ENCODE peak calls at places on chromosomes 3 and 15, in seven cellular contexts. M is left ventricle myocardium inferior, P is activated B cell treated with CpG ODN at 0.5 μM for 24 hours, C is AG10803, D is HL-60, X is pancreas, W is Calu3. N is an unnamed sample.

GRCh38 chr3:157398598-157398997 is 38.1 kb upstream of the PTX3 start:
- DNase-seq in C (no peak), D (no peak), M (no peak), P (no peak), X (no peak), W (no peak), N (no peak)

GRCh38 chr3:113255100-113255853 is 43.9 kb downstream of the BOC start:
- DNase-seq in D (no peak), C (no peak), X (no peak), M (no peak), W (no peak), P (no peak), N (no peak)

GRCh38 chr15:93250905-93251304 is 161.9 kb upstream of the RGMA start:
- DNase-seq in X (no peak), D (no peak), P (no peak), C (no peak), W (no peak), M (peak), N (no peak)

GRCh38 chr3:72303926-72304325 is 519.0 kb upstream of the PROK2 start:
- DNase-seq in M (no peak), C (no peak), P (no peak), W (no peak), D (no peak), X (no peak), N (no peak)

GRCh38 chr3:126348308-126348920 is 8.8 kb downstream of the KLF15 start:
- DNase-seq in M (no peak), W (no peak), C (no peak), D (no peak), P (no peak), X (no peak), N (peak)

GRCh38 chr15:96369825-96370621 is 39.5 kb downstream of the NR2F2 start:
- DNase-seq in X (no peak), P (no peak), M (no peak), D (no peak), C (no peak), W (no peak), N (no peak)

GRCh38 chr15:96326551-96327154 is 3.8 kb upstream of the NR2F2 start:
- DNase-seq in W (no peak), X (no peak), M (peak), D (no peak), P (no peak), C (peak), N (peak)

GRCh38 chr3:77917225-77917624 is 877.3 kb downstream of the ROBO2 start:
- DNase-seq in D (no peak), P (no peak), C (no peak), X (no peak), M (no peak), W (no peak), N (no peak)

GRCh38 chr3:45929042-45929679 is 14.1 kb upstream of the CXCR6 start:
- DNase-seq in X (no peak), P (peak), M (no peak), C (peak), D (no peak), W (peak), N (peak)

GRCh38 chr15:25410649-25411048 is 28.2 kb downstream of the UBE3A start:
- DNase-seq in C (no peak), X (no peak), P (no peak), M (no peak), D (no peak), W (no peak), N (no peak)

GRCh38 chr15:79543097-79543496 is 111.0 kb downstream of the MINAR1 start:
- DNase-seq in X (no peak), C (no peak), M (no peak), W (no peak), D (no peak), P (no peak), N (no peak)

GRCh38 chr3:124671123-124671522 is 59.1 kb upstream of the UMPS start:
- DNase-seq in X (no peak), P (no peak), C (no peak), M (no peak), W (no peak), D (no peak), N (no peak)

GRCh38 chr15:45522179-45522930 is at the start of gene SLC30A4:
- DNase-seq in W (peak), X (peak), D (no peak), P (peak), M (peak), C (peak), N (peak)

GRCh38 chr3:119990888-119991287 is 103.4 kb downstream of the GSK3B start:
- DNase-seq in X (no peak), D (no peak), C (peak), M (no peak), W (no peak), P (no peak), N (no peak)

GRCh38 chr15:29800441-29801366 is 21.6 kb downstream of the TJP1 start:
- DNase-seq in D (no peak), M (no peak), C (no peak), P (no peak), W (no peak), X (no peak), N (no peak)

GRCh38 chr15:34914316-34914715 is 55.2 kb downstream of the AQR start:
- DNase-seq in P (no peak), M (no peak), W (no peak), X (no peak), C (no peak), D (no peak), N (no peak)

GRCh38 chr3:186142556-186142955 is 33.7 kb upstream of the ETV5 start:
- DNase-seq in C (no peak), P (no peak), D (no peak), W (no peak), X (no peak), M (no peak), N (no peak)

GRCh38 chr3:129313983-129314756 is 35.5 kb downstream of the HMCES start:
- DNase-seq in P (no peak), M (peak), D (no peak), W (no peak), C (peak), X (peak), N (no peak)

GRCh38 chr15:28096411-28096719 is 2.8 kb downstream of the OCA2 start:
- DNase-seq in M (no peak), D (no peak), P (no peak), W (no peak), C (no peak), X (no peak), N (no peak)

GRCh38 chr15:76776969-76777368 is 128.2 kb downstream of the SCAPER start:
- DNase-seq in X (no peak), M (no peak), P (no peak), D (no peak), C (no peak), W (no peak), N (no peak)

GRCh38 chr3:183699238-183699947 is 1.8 kb downstream of the YEATS2 start:
- DNase-seq in X (no peak), P (no peak), W (peak), M (no peak), D (no peak), C (no peak), N (no peak)

GRCh38 chr3:139135657-139136056 is 91.0 kb upstream of the PRR23C start:
- DNase-seq in P (no peak), M (no peak), W (no peak), D (no peak), C (no peak), X (no peak), N (no peak)

GRCh38 chr15:100591835-100592234 is 10.1 kb downstream of the LINS1 start:
- DNase-seq in C (no peak), W (no peak), M (no peak), D (no peak), P (no peak), X (no peak), N (no peak)

GRCh38 chr3:120983841-120984240 is 75.8 kb downstream of the STXBP5L start:
- DNase-seq in M (no peak), C (no peak), P (no peak), X (no peak), D (no peak), W (no peak), N (no peak)

GRCh38 chr3:46950661-46951241 is 25.8 kb downstream of the CCDC12 start:
- DNase-seq in D (no peak), C (no peak), X (no peak), P (no peak), M (no peak), W (no peak), N (no peak)

GRCh38 chr3:56915969-56916586 is 114.3 kb upstream of the ARHGEF3 start:
- DNase-seq in D (no peak), P (peak), C (no peak), M (peak), X (no peak), W (no peak), N (peak)

GRCh38 chr15:51243774-51244173 is 94.6 kb downstream of the CYP19A1 start:
- DNase-seq in X (no peak), C (no peak), P (no peak), D (peak), M (no peak), W (no peak), N (no peak)

GRCh38 chr15:29095746-29096145 is 173.9 kb downstream of the NSMCE3 start:
- DNase-seq in X (no peak), D (no peak), M (no peak), C (no peak), W (no peak), P (no peak), N (no peak)

GRCh38 chr3:136844726-136845125 is 17.3 kb upstream of the NCK1 start:
- DNase-seq in X (no peak), C (no peak), P (no peak), W (no peak), D (no peak), M (no peak), N (no peak)

GRCh38 chr15:67108122-67108871 is 42.9 kb downstream of the SMAD3 start:
- DNase-seq in C (peak), P (no peak), M (no peak), W (no peak), D (no peak), X (no peak), N (no peak)

GRCh38 chr15:52018244-52018643 is 775 bp upstream of the MAPK6 start:
- DNase-seq in X (no peak), D (no peak), M (no peak), C (peak), P (no peak), W (no peak), N (no peak)

GRCh38 chr15:56918907-56919707 is 663 bp downstream of the TCF12 start:
- DNase-seq in D (peak), C (peak), X (peak), W (peak), M (peak), P (peak), N (peak)

GRCh38 chr3:15171096-15171495 is 35.0 kb upstream of the CAPN7 start:
- DNase-seq in C (no peak), W (no peak), P (no peak), D (no peak), X (peak), M (no peak), N (no peak)

GRCh38 chr3:42957573-42957972 is 21.5 kb upstream of the GASK1A start:
- DNase-seq in W (no peak), X (no peak), D (no peak), M (no peak), P (no peak), C (no peak), N (no peak)
- TF ChIP-seq CTCF in W (peak), X (no peak), D (no peak), M (no peak), P (no peak), C (no peak), N (no peak)

GRCh38 chr3:106365061-106365691 is 496.4 kb upstream of the CBLB start:
- DNase-seq in X (no peak), M (no peak), P (no peak), C (no peak), W (no peak), D (no peak), N (no peak)
- TF ChIP-seq CTCF in X (no peak), M (no peak), P (peak), C (no peak), W (no peak), D (no peak), N (no peak)

DNA sequence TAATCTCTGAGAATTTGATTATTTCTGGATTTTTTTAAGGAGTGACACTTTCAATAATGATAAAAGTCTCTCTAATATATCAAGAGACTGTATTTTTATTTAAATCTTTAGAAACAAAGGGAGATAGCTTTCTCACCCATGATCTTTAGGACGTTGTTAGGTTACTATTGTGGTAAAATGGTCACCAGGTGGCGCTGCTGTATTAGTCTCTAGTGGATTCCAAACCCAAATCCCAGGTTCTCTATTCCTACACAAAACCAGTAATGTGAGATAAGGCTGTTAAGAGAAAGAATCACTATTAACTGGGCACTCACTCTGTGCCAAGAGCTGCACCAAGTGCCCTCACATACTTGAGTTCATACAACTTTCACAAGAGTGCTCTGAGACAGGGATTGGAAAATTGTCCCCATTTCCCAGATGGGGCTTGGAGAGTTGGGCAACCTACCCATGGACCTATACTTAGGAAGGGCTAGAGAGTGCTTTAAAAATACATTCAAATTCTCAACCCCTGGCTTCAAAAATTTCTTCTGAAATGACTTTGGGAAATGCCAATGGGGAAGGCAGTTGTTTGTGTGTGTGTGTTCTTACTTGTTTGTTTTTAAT is 593.4 kb upstream of the TGFBR2 start:
- DNase-seq in X (peak), C (peak), D (peak), M (peak), W (peak), P (no peak), N (peak)
- TF ChIP-seq CTCF in X (peak), C (peak), D (peak), M (peak), W (no peak), P (no peak), N (peak)

DNA sequence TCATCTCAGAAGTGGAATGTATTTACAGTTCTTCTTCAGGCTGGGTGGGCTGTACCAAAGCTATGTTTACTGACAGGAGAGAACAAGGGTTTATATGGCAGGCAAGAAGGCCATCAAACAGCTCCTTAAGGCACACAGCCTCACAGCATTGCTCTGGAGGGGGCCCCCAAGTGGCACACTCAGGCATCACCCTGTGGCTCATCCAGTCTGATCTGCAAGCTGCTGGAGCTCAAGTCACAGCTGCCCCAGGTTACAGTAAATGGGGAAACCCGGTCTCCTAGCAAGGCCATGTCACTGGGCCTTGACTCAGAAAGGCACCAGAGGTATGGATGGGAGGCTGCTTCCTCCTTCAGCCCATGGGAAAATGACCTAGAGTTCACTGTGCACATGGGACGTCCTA is 67.4 kb downstream of the TFG start:
- DNase-seq in C (no peak), W (peak), X (no peak), P (no peak), M (no peak), D (no peak), N (no peak)
- TF ChIP-seq CTCF in C (no peak), W (no peak), X (no peak), P (no peak), M (no peak), D (no peak), N (no peak)

GRCh38 chr3:130974201-130974600 is 52.4 kb downstream of the ASTE1 start:
- DNase-seq in D (no peak), M (no peak), P (no peak), C (no peak), X (no peak), W (no peak), N (no peak)
- TF ChIP-seq CTCF in D (no peak), M (no peak), P (no peak), C (no peak), X (no peak), W (no peak), N (no peak)

GRCh38 chr3:155407971-155408370 is 114.5 kb upstream of the STRIT1 start:
- DNase-seq in W (no peak), D (no peak), P (no peak), M (no peak), C (peak), X (no peak), N (no peak)

GRCh38 chr3:155407331-155407730 is 113.8 kb upstream of the STRIT1 start:
- DNase-seq in X (no peak), M (no peak), C (peak), W (no peak), P (no peak), D (no peak), N (no peak)

GRCh38 chr3:155409336-155409735 is 115.9 kb upstream of the STRIT1 start:
- DNase-seq in P (no peak), M (no peak), C (no peak), X (no peak), D (no peak), W (no peak), N (no peak)

GRCh38 chr3:155412856-155413255 is 119.4 kb upstream of the STRIT1 start:
- DNase-seq in D (no peak), X (no peak), W (no peak), M (no peak), P (no peak), C (no peak), N (no peak)

DNA sequence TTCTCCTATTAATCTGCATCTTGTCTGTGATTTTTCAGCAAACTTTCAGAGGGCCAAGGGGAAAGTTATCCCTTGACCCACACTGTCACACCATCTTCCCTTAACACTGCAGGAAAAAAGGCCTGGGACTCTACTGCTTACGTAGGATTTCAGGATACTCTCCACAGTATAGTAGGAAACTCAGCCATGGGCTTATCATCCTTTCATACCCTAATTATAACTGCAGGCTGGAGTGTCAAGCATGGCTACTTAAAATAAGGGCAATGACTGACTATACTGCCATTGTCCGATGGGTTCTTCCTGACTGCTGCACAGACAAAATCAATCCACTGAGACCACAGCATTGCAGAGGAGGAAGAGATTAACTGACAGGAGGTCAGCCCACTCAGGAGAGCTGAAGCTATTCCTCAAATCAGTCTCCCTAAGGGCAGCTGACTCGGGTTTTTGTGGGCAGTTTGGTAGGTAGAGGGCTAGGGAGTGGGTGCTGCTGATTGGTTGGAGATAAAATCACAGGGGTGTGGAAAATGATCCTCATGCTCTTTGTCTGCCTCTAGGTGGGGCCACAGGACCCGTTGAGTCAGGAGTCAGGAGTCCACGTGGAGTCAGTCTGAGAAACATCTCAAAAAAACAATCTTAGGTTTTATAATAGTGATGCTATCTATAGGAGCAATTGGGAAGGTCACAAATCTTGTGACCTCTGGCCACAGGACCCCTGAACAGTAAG is 118.2 kb upstream of the STRIT1 start:
- DNase-seq in X (no peak), M (no peak), D (no peak), W (peak), C (no peak), P (no peak), N (no peak)
- TF ChIP-seq CTCF in X (no peak), M (no peak), D (no peak), W (peak), C (no peak), P (no peak), N (no peak)

GRCh38 chr3:13401149-13401548 is 19.0 kb downstream of the NUP210 start:
- DNase-seq in M (no peak), C (no peak), D (no peak), W (no peak), X (no peak), P (no peak), N (no peak)

GRCh38 chr3:13405614-13406013 is 14.5 kb downstream of the NUP210 start:
- DNase-seq in X (no peak), W (no peak), P (no peak), M (no peak), C (no peak), D (no peak), N (no peak)

GRCh38 chr3:13403818-13404216 is 16.3 kb downstream of the NUP210 start:
- DNase-seq in W (no peak), P (no peak), X (no peak), D (no peak), M (no peak), C (no peak), N (peak)

GRCh38 chr3:13404625-13405452 is 15.3 kb downstream of the NUP210 start:
- DNase-seq in X (no peak), C (no peak), W (no peak), M (no peak), D (no peak), P (no peak), N (no peak)

GRCh38 chr3:13403213-13403817 is 16.8 kb downstream of the NUP210 start:
- DNase-seq in M (no peak), X (no peak), C (no peak), D (no peak), W (no peak), P (no peak), N (no peak)
- TF ChIP-seq CTCF in M (no peak), X (no peak), C (no peak), D (no peak), W (no peak), P (no peak), N (no peak)

GRCh38 chr15:88609344-88609743 is 11.8 kb upstream of the AEN start:
- DNase-seq in X (no peak), C (no peak), M (no peak), D (no peak), P (no peak), W (no peak), N (no peak)

GRCh38 chr15:88613074-88613944 is 7.8 kb upstream of the AEN start:
- DNase-seq in D (no peak), X (no peak), C (peak), M (no peak), W (no peak), P (no peak), N (no peak)

GRCh38 chr15:88608607-88609181 is 12.4 kb upstream of the AEN start:
- DNase-seq in P (no peak), M (no peak), W (no peak), X (no peak), C (no peak), D (no peak), N (no peak)

GRCh38 chr15:88612186-88612796 is 8.8 kb upstream of the AEN start:
- DNase-seq in P (no peak), W (no peak), X (no peak), M (no peak), D (no peak), C (no peak), N (no peak)

DNA sequence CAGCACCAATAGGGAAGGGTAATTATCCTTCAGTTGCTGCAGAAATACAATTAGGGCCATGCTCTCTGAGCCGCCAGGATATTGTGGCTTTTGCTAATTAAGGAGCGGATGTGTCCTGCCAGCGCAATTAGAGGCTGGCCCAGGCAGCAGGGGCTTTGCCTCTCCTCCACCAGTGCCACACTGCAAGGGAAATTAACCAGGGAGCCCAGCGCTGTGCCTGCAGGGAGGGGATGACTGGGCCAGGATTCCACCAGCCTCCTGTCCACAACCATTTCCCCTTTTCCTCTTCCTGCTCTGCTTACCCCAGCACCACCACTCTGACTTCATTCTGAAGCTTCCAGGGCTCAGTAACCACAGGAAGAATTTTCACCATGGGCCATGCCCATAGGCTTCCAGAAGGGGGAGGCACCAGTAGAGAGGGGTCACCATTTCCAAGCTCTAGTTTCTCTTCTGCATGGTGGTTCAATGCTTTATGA is 10.3 kb upstream of the AEN start:
- DNase-seq in M (no peak), C (peak), D (no peak), X (no peak), W (no peak), P (no peak), N (no peak)
- TF ChIP-seq CTCF in M (no peak), C (peak), D (no peak), X (no peak), W (no peak), P (no peak), N (no peak)